ENCODE peak calls at places on chromosomes 2 and 18, in four cellular contexts. One of them, this sample, is unnamed.
A peak's percentile ranks its signal among the peaks of the same experiment; 100 is the strongest.

GRCh38 chr18:33316146-33316587 is 124.4 kb downstream of the CCDC178 start:
- DNase-seq in pancreas: peak; percentile 65
- DNase-seq in breast epithelium: no peak
- DNase-seq in right cardiac atrium: no peak
- DNase-seq in this sample: no peak

GRCh38 chr2:71154798-71155197 is 24.4 kb downstream of the MPHOSPH10 start:
- DNase-seq in pancreas: no peak
- DNase-seq in breast epithelium: no peak
- DNase-seq in right cardiac atrium: no peak
- DNase-seq in this sample: no peak

GRCh38 chr2:137769406-137769805 is 194.9 kb upstream of the HNMT start:
- DNase-seq in pancreas: no peak
- DNase-seq in breast epithelium: no peak
- DNase-seq in right cardiac atrium: no peak
- DNase-seq in this sample: no peak

GRCh38 chr2:241126201-241126611 is 23.1 kb downstream of the PASK start:
- DNase-seq in pancreas: no peak
- DNase-seq in breast epithelium: no peak
- DNase-seq in right cardiac atrium: peak; percentile 2
- DNase-seq in this sample: no peak

GRCh38 chr2:72694715-72695496 is 130.9 kb downstream of the EXOC6B start:
- DNase-seq in pancreas: no peak
- DNase-seq in breast epithelium: no peak
- DNase-seq in right cardiac atrium: peak; percentile 72
- DNase-seq in this sample: peak; percentile 60

GRCh38 chr2:239612133-239612532 is 211.3 kb upstream of the HDAC4 start:
- DNase-seq in pancreas: no peak
- DNase-seq in breast epithelium: no peak
- DNase-seq in right cardiac atrium: no peak
- DNase-seq in this sample: peak; percentile 40

GRCh38 chr2:69073928-69074575 is 61.1 kb downstream of the ANTXR1 start:
- DNase-seq in pancreas: no peak
- DNase-seq in breast epithelium: no peak
- DNase-seq in right cardiac atrium: no peak
- DNase-seq in this sample: no peak

GRCh38 chr2:67840460-67841068 is 222.2 kb downstream of the C1D start:
- DNase-seq in pancreas: peak; percentile 91
- DNase-seq in breast epithelium: peak; percentile 28
- DNase-seq in right cardiac atrium: peak; percentile 61
- DNase-seq in this sample: no peak

GRCh38 chr2:10890706-10891270 is 20.9 kb upstream of the KCNF1 start:
- DNase-seq in pancreas: no peak
- DNase-seq in breast epithelium: no peak
- DNase-seq in right cardiac atrium: no peak
- DNase-seq in this sample: no peak

DNA sequence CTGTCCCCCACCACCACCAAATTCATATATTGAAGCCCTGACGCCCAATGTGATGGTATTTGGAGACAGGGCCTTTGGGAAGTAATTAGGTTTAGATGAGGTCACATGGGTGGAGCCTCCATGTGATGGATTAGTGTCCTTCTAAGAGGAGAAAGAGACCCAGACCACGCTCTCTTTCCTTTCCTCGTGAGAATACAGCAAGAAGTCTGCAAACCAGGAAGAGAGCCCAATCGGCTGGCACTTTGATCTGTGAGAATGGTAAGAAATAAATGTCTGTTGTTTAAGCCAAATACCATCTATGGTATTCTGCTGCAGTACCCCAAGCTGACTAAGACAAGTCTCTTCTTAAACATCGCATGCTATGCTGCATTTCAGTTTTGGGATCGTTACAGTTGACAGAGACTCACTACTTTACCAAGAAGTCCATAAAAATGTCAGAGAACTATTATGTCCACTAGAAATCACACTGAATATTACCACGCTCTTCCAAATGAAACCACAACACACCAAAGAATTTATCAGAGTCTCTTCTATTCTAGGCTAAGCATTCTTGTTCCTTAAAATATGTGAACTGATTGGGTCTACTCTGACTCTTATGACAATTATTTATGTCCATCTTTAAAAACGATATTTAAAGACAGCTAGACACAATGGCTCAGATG is 48.5 kb downstream of the LPIN2 start:
- DNase-seq in pancreas: no peak
- DNase-seq in breast epithelium: no peak
- DNase-seq in right cardiac atrium: no peak
- DNase-seq in this sample: no peak
- H3K4me3 ChIP-seq in pancreas: no peak overlapping the region
- H3K4me3 ChIP-seq in breast epithelium: no peak overlapping the region
- H3K4me3 ChIP-seq in right cardiac atrium: no peak overlapping the region
- H3K4me3 ChIP-seq in this sample: no peak overlapping the region

GRCh38 chr2:177254433-177255226 is 9.9 kb downstream of the NFE2L2 start:
- DNase-seq in pancreas: no peak
- DNase-seq in breast epithelium: no peak
- DNase-seq in right cardiac atrium: peak; percentile 53
- DNase-seq in this sample: no peak
- H3K27ac ChIP-seq in pancreas: no peak overlapping the region
- H3K27ac ChIP-seq in breast epithelium: peak overlapping the region; percentile 23
- H3K27ac ChIP-seq in right cardiac atrium: peak overlapping the region; percentile 32
- H3K27ac ChIP-seq in this sample: peak overlapping the region; percentile 18

DNA sequence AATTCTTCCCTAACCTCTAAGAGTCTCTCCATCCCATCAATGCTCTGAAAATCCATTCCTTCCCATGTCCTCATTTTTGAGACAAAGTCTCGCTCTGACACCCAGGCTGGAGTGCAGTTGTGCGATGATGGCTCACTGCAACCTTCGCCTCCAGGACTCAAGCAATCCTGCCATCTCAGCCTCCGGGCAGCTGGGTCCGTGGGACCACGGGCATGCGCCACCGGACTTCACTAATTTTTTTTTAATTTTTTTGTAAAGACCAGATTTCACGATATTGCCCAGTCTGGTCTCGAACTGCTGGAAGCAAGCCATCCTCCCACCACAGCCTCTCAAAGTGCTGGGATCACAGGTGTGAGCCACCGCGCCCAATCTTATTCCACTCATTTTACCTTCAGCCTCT is 1.6 kb downstream of the FEZ2 start:
- DNase-seq in pancreas: no peak
- DNase-seq in breast epithelium: no peak
- DNase-seq in right cardiac atrium: no peak
- DNase-seq in this sample: no peak
- H3K4me3 ChIP-seq in pancreas: no peak overlapping the region
- H3K4me3 ChIP-seq in breast epithelium: no peak overlapping the region
- H3K4me3 ChIP-seq in right cardiac atrium: no peak overlapping the region
- H3K4me3 ChIP-seq in this sample: no peak overlapping the region

GRCh38 chr2:180130403-180130802 is 123.3 kb upstream of the CWC22 start:
- DNase-seq in pancreas: no peak
- DNase-seq in breast epithelium: no peak
- DNase-seq in right cardiac atrium: no peak
- DNase-seq in this sample: no peak
- H3K27ac ChIP-seq in pancreas: no peak overlapping the region
- H3K27ac ChIP-seq in breast epithelium: no peak overlapping the region
- H3K27ac ChIP-seq in right cardiac atrium: no peak overlapping the region
- H3K27ac ChIP-seq in this sample: no peak overlapping the region

DNA sequence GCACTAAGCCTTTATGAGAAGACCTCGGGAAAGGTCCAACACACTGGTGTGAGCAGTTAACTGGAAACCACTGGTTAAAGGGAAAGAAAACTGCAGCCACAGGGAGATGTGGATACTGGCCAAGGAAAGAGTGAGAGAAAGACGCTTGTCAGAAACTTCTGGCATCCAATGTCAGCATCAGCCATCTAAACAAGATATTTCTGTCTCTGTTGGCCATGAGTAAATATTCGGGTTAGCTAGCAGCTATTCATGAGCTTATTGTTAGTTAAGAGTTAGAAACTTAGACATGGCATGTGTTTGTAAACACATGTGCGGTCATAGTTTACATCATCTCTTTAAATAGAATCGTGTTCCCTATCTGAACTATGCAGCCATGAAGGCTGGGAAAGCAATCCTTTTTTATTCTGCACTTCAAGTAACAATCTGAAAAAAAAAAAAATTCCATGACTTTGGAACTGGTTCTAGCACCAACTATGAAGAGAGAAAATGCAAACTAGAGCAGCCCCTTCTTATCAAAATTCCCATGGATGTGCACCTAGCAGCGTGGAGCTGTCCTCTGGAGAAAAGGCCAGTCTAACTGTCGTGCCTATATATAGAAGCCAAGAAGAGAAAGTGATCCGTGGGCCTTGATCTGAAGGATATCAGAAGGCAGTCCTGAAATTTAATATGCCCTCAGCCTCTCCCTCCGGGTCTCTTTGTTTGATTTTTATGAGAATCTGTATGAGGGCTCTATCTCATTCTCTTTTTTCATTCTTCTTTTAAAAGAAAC is 84.0 kb upstream of the RFX8 start:
- DNase-seq in pancreas: no peak
- DNase-seq in breast epithelium: no peak
- DNase-seq in right cardiac atrium: no peak
- DNase-seq in this sample: no peak
- H3K4me3 ChIP-seq in pancreas: no peak overlapping the region
- H3K4me3 ChIP-seq in breast epithelium: no peak overlapping the region
- H3K4me3 ChIP-seq in right cardiac atrium: no peak overlapping the region
- H3K4me3 ChIP-seq in this sample: no peak overlapping the region

DNA sequence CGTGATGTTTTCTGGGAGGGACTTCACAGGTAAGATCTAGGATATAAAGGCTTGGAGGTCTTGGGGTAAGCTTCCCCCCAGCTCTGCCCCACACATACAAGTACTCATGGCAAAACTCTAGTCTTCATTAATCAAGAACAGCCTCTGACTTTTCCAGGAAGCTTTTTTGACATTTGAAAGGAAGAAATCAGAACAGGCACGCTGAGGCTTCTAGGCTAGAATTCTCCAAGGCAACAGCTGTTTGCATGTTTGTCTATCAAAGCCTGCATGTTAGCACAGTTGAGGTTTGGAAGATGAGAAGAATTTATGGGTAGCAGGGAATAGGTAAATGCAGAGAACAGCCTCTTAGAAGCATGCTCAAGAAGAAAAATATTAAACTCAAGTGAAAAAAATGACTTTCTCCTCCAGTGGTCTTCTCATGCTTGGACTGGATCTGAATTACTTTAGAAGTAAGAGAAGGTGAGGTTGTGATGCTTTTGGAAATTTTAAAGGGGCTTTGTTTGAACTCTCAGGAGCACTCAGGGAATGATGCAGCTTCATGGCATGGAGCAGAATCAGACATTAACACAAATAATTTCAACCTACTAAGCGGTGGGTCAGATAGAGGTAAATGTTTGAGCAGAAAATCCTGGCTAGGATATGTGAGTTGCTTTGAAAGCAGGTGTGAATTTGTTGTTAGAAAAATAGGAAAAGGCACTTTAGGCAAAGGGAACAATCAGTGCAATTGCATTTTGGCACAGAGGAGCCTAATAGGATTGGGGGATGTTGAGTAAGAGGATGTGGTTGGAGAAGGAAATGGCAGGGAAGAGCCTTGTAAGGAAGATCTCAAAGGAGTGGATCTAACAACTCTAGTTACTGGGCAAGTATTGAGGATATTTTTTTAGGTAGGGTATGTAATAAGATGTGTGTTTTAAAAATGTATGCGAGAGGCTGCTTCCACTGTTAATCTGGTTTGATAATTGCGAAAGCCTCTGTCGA is 76.2 kb downstream of the DDX1 start:
- DNase-seq in pancreas: no peak
- DNase-seq in breast epithelium: peak; percentile 35
- DNase-seq in right cardiac atrium: no peak
- DNase-seq in this sample: no peak
- H3K27ac ChIP-seq in pancreas: no peak overlapping the region
- H3K27ac ChIP-seq in breast epithelium: peak overlapping the region; percentile 61
- H3K27ac ChIP-seq in right cardiac atrium: no peak overlapping the region
- H3K27ac ChIP-seq in this sample: no peak overlapping the region

GRCh38 chr2:84041494-84041893 is 417.6 kb downstream of the SUCLG1 start:
- DNase-seq in pancreas: no peak
- DNase-seq in breast epithelium: no peak
- DNase-seq in right cardiac atrium: no peak
- DNase-seq in this sample: no peak
- H3K4me3 ChIP-seq in pancreas: no peak overlapping the region
- H3K4me3 ChIP-seq in breast epithelium: no peak overlapping the region
- H3K4me3 ChIP-seq in right cardiac atrium: no peak overlapping the region
- H3K4me3 ChIP-seq in this sample: no peak overlapping the region

DNA sequence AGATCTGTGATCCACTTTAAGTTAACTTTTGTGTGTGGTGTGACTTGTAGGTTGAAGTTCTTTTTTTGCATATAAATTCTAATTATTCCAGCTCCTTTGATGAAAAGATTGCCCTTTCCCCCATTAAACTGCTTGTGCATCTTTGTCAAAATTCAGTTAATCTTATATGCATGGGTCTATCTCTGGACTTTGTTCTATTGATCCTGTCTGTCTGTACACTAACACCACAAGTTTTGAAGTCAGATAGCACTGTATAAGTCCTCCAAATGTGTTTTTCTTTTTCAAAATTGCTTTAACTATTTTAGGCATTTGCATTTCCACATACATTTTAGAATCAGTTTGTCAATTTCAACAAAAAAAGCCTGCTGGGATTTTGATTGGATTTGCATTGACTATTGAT is 137.6 kb downstream of the BCL11A start:
- DNase-seq in pancreas: no peak
- DNase-seq in breast epithelium: no peak
- DNase-seq in right cardiac atrium: no peak
- DNase-seq in this sample: no peak
- H3K27ac ChIP-seq in pancreas: peak overlapping the region; percentile 76
- H3K27ac ChIP-seq in breast epithelium: no peak overlapping the region
- H3K27ac ChIP-seq in right cardiac atrium: no peak overlapping the region
- H3K27ac ChIP-seq in this sample: peak overlapping the region; percentile 31

DNA sequence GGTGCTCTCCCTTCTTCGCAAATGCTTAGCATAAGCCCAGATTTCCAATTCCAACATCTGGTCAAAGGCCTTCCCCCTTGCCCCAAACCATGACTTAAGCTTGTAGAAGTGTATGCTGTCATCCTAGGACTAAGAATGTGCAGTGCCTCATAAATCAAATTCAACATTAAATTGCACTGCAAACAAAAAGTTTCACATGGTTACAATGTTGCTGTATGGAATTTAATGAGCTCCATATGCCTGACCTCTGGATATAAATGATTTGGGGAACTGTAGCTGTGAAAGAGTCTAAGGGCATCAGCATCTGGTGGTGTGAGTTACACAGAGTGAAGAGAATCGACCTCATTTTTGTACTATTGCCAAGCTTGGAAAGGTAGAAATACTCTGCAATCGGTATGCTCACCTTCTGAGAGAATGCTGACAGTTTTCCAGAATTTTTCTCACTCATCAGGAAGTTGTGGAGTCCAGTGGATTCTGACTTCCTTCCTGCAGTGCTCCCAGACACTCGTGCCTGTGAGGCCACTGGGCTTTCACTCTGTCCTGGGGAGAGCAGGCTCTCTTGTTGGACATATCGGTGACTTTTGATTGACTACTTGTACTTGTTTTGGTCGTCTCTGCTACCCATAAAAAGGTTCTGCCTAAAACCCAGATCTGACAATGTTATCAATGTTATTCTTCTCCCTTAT is 40.7 kb downstream of the FASTKD2 start:
- DNase-seq in pancreas: no peak
- DNase-seq in breast epithelium: no peak
- DNase-seq in right cardiac atrium: no peak
- DNase-seq in this sample: no peak
- H3K4me3 ChIP-seq in pancreas: no peak overlapping the region
- H3K4me3 ChIP-seq in breast epithelium: no peak overlapping the region
- H3K4me3 ChIP-seq in right cardiac atrium: no peak overlapping the region
- H3K4me3 ChIP-seq in this sample: no peak overlapping the region